ENCODE peak calls at places on chromosomes 1 and 21, in ten cellular contexts. N is fibroblast of lung, Q is left ventricle myocardium inferior, X is upper lobe of right lung, G is astrocyte, E is uterus, H is heart right ventricle, P is ascending aorta, A is breast epithelium, F is esophagus squamous epithelium. J is an unnamed sample.

GRCh38 chr1:157270705-157271274 is 132.6 kb upstream of the ETV3 start:
- DNase-seq in F (no peak), P (no peak), H (no peak), G (no peak), Q (no peak), N (no peak), E (no peak), A (no peak), X (no peak), J (no peak)

GRCh38 chr1:30763654-30764248 is 6.2 kb upstream of the LAPTM5 start:
- DNase-seq in F (no peak), E (peak; percentile 57), X (no peak), A (no peak), H (no peak), P (no peak), N (peak; percentile 73), Q (no peak), G (peak; percentile 66), J (peak; percentile 78)

GRCh38 chr1:32998009-32998555 is 33.5 kb upstream of the RNF19B start:
- DNase-seq in X (no peak), N (peak; percentile 34), P (no peak), H (no peak), E (no peak), G (no peak), A (no peak), Q (no peak), F (no peak), J (no peak)

GRCh38 chr1:228109962-228110488 is 926 bp upstream of the MRPL55 start:
- DNase-seq in X (no peak), G (peak; percentile 20), P (peak; percentile 64), A (no peak), N (peak; percentile 37), H (no peak), E (no peak), F (no peak), Q (no peak), J (no peak)

GRCh38 chr21:31052489-31053142 is 14.3 kb upstream of the KRTAP19-8 start:
- DNase-seq in P (no peak), G (no peak), N (no peak), H (no peak), Q (no peak), A (no peak), F (no peak), E (no peak), X (no peak), J (no peak)

GRCh38 chr1:93148001-93148400 is 32.2 kb downstream of the TMED5 start:
- DNase-seq in F (no peak), H (no peak), X (no peak), P (no peak), N (peak; percentile 11), A (no peak), Q (no peak), E (no peak), G (no peak), J (no peak)

GRCh38 chr1:31954607-31955283 is 16.6 kb upstream of the PTP4A2 start:
- DNase-seq in H (peak; percentile 89), A (peak; percentile 60), P (peak; percentile 96), Q (peak; percentile 83), G (peak; percentile 95), X (peak; percentile 90), E (peak; percentile 93), N (peak; percentile 95), F (no peak), J (peak; percentile 89)

GRCh38 chr1:43651922-43652321 is 2.0 kb downstream of the KDM4A start:
- DNase-seq in X (no peak), G (no peak), H (no peak), P (no peak), E (no peak), N (no peak), F (no peak), Q (no peak), A (no peak), J (no peak)

GRCh38 chr1:158095737-158096335 is 84.9 kb upstream of the CD1D start:
- DNase-seq in X (no peak), G (no peak), P (no peak), A (no peak), H (no peak), N (no peak), E (no peak), F (no peak), Q (no peak), J (no peak)

GRCh38 chr1:240086726-240087125 is 5.0 kb upstream of the FMN2 start:
- DNase-seq in Q (no peak), P (no peak), F (no peak), G (peak; percentile 48), A (no peak), N (peak; percentile 64), H (no peak), X (no peak), E (no peak), J (no peak)

GRCh38 chr1:6408023-6408422 is 11.7 kb downstream of the HES2 start:
- DNase-seq in P (no peak), F (no peak), X (no peak), G (no peak), H (no peak), A (no peak), E (no peak), N (no peak), Q (no peak), J (no peak)

GRCh38 chr21:45469273-45470086 is 64.5 kb downstream of the COL18A1 start:
- DNase-seq in X (peak; percentile 67), G (no peak), N (no peak), Q (peak; percentile 18), E (no peak), P (no peak), F (no peak), A (no peak), H (no peak), J (peak; percentile 10)

GRCh38 chr1:116226017-116226416 is 114.8 kb downstream of the MAB21L3 start:
- DNase-seq in H (no peak), A (no peak), N (no peak), F (no peak), X (no peak), Q (no peak), P (no peak), E (no peak), G (no peak), J (no peak)

GRCh38 chr1:4218619-4219018 is 318.5 kb upstream of the C1orf174 start:
- DNase-seq in F (no peak), X (no peak), G (no peak), P (no peak), H (no peak), A (no peak), E (no peak), Q (no peak), N (no peak), J (no peak)

GRCh38 chr1:145845144-145845513 is 301 bp upstream of the NUDT17 start:
- DNase-seq in P (no peak), G (no peak), Q (no peak), X (no peak), F (no peak), E (no peak), A (no peak), N (no peak), H (no peak), J (no peak)

GRCh38 chr1:215001419-215002021 is 81.0 kb upstream of the KCNK2 start:
- DNase-seq in X (no peak), N (no peak), G (no peak), F (no peak), P (no peak), A (no peak), H (no peak), Q (no peak), E (no peak), J (no peak)

DNA sequence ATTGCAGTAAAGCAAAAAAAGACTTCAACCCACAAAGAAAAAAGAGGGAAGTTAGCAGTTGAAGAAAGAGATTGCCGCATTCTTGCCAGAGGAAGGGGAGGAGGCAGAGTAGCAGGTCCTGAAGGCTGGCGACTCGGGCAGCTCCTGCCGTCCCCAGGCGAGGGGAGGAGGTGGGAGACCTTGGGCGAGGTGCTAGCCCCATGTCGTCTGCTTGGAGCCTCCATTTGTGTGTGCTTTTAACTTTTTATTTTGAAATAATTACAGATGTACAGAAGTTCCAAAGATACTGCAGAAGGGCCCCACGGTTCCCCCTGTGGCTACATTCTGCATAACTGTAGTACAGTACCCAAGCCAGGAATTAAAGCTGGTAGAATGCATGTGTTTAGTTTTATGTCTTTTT is 6.8 kb downstream of the TRPM2 start:
- DNase-seq in A (no peak), G (no peak), X (no peak), N (no peak), P (no peak), F (no peak), E (no peak), Q (no peak), H (no peak), J (no peak)
- H3K4me1 ChIP-seq in A (no peaks in the 10 kb centered on the region), G (no peaks in the 10 kb centered on the region), X (no peaks in the 10 kb centered on the region), N (no peaks in the 10 kb centered on the region), P (no peaks in the 10 kb centered on the region), F (no peaks in the 10 kb centered on the region), E (no peaks in the 10 kb centered on the region), Q (no peaks in the 10 kb centered on the region), H (no peaks in the 10 kb centered on the region), J (no peaks in the 10 kb centered on the region)

DNA sequence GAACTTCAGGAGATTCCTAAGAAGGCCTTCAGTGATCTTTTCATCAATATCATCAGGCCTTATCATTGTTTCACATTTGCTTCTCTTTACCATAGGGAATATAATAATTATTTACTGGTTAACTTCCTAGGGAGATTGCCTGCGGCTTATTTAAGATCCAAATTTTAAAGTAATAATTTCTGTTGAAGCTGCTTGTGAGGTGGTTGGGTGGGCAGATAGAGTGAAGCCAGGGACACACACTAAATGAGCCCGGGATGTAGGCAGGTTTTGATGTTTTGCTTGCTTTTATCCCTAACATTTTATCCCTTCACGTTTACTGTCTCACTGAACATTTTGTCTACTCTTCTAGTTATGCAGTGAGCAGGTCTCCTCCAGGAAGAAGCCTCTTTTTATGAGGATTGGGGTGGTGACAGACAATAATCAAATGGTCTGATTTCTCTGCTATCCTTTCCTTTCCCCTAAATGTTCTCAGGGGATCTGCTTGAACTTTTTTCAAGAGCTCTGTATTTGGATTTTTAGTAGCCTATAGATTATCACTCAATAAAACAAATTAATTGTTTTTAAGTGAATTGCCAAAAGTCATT is 164.7 kb downstream of the RUNX1 start:
- DNase-seq in F (no peak), E (no peak), H (no peak), Q (no peak), X (no peak), N (no peak), P (no peak), G (no peak), A (no peak), J (no peak)
- H3K4me1 ChIP-seq in F (peaks cover 76% of the 10 kb centered on the region), E (peaks cover 8% of the 10 kb centered on the region), H (peaks cover 14% of the 10 kb centered on the region), Q (peaks cover 36% of the 10 kb centered on the region), X (peaks cover 26% of the 10 kb centered on the region), N (peaks cover 10% of the 10 kb centered on the region), P (peaks cover 16% of the 10 kb centered on the region), G (peaks cover 32% of the 10 kb centered on the region), A (no peaks in the 10 kb centered on the region), J (peaks cover 7% of the 10 kb centered on the region)

GRCh38 chr1:54052470-54052933 is 502 bp downstream of the TMEM59 start:
- DNase-seq in X (no peak), H (peak; percentile 25), A (no peak), P (peak; percentile 69), Q (no peak), N (peak; percentile 84), F (no peak), G (no peak), E (peak; percentile 20), J (no peak)
- H3K4me1 ChIP-seq in X (peaks cover 48% of the 10 kb centered on the region), H (peaks cover 59% of the 10 kb centered on the region), A (peaks cover 2% of the 10 kb centered on the region), P (peaks cover 44% of the 10 kb centered on the region), Q (peaks cover 70% of the 10 kb centered on the region), N (peaks cover 2% of the 10 kb centered on the region), F (peaks cover 70% of the 10 kb centered on the region), G (peaks cover 20% of the 10 kb centered on the region), E (peaks cover 4% of the 10 kb centered on the region), J (peaks cover 47% of the 10 kb centered on the region)

DNA sequence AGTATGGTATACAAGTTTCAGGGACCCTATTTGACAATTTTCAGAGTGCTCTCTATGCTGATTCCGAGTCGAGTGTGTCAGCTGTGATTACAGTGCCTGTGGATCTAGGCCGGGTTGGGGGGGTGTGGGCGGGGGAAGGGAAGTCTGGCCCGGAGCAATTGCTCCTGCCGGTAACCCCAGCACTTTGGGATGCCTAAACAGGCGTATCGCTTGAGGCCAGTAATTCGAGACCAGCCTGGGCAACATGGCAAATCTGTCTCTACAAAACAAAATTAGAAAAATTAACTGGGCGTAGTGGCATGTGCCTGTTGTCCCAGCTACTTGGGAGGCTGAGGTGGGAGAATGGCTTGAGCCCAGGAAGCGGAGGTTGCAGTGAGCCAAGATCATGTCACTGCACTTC is 1.6 kb upstream of the IL10RB start:
- DNase-seq in G (no peak), P (no peak), Q (no peak), F (no peak), N (no peak), H (no peak), X (no peak), A (no peak), E (no peak), J (no peak)
- H3K4me1 ChIP-seq in G (peaks cover 5% of the 10 kb centered on the region), P (peaks cover 10% of the 10 kb centered on the region), Q (peaks cover 31% of the 10 kb centered on the region), F (peaks cover 42% of the 10 kb centered on the region), N (peaks cover 7% of the 10 kb centered on the region), H (peaks cover 24% of the 10 kb centered on the region), X (peaks cover 29% of the 10 kb centered on the region), A (no peaks in the 10 kb centered on the region), E (no peaks in the 10 kb centered on the region), J (no peaks in the 10 kb centered on the region)